ENCODE peak calls at places on chromosomes 16 and 17, in four cellular contexts. One of them, this sample, is unnamed.

GRCh38 chr16:89733792-89734191 is 12.5 kb downstream of the ZNF276 start:
- DNase-seq in PC-3: no peak
- DNase-seq in brain microvascular endothelial cell: no peak
- DNase-seq in fibroblast of pulmonary artery: no peak
- DNase-seq in this sample: no peak

GRCh38 chr17:41329279-41329925 is 13.9 kb upstream of the KRTAP17-1 start:
- DNase-seq in brain microvascular endothelial cell: peak; percentile 55
- DNase-seq in fibroblast of pulmonary artery: peak; percentile 47
- DNase-seq in PC-3: peak; percentile 69
- DNase-seq in this sample: peak; percentile 72

GRCh38 chr16:84475643-84476240 is 28.7 kb downstream of the MEAK7 start:
- DNase-seq in brain microvascular endothelial cell: no peak
- DNase-seq in fibroblast of pulmonary artery: no peak
- DNase-seq in PC-3: peak; percentile 5
- DNase-seq in this sample: no peak

GRCh38 chr17:41785876-41786226 is 660 bp downstream of the JUP start:
- DNase-seq in PC-3: peak; percentile 77
- DNase-seq in brain microvascular endothelial cell: no peak
- DNase-seq in fibroblast of pulmonary artery: peak; percentile 53
- DNase-seq in this sample: peak; percentile 91

GRCh38 chr16:1818873-1819525 is 7.6 kb downstream of the HAGH start:
- DNase-seq in brain microvascular endothelial cell: no peak
- DNase-seq in PC-3: no peak
- DNase-seq in fibroblast of pulmonary artery: no peak
- DNase-seq in this sample: no peak

GRCh38 chr17:3536736-3537135 is 20.9 kb downstream of the TRPV3 start:
- DNase-seq in PC-3: no peak
- DNase-seq in brain microvascular endothelial cell: no peak
- DNase-seq in fibroblast of pulmonary artery: no peak
- DNase-seq in this sample: no peak

GRCh38 chr16:84735846-84736586 is 36.2 kb downstream of the USP10 start:
- DNase-seq in fibroblast of pulmonary artery: peak; percentile 41
- DNase-seq in brain microvascular endothelial cell: no peak
- DNase-seq in PC-3: peak; percentile 45
- DNase-seq in this sample: no peak

GRCh38 chr17:28384281-28385036 is 13.0 kb downstream of the SARM1 start:
- DNase-seq in brain microvascular endothelial cell: no peak
- DNase-seq in PC-3: peak; percentile 66
- DNase-seq in fibroblast of pulmonary artery: no peak
- DNase-seq in this sample: no peak

GRCh38 chr17:46800573-46800972 is 17.9 kb downstream of the WNT3 start:
- DNase-seq in fibroblast of pulmonary artery: no peak
- DNase-seq in brain microvascular endothelial cell: no peak
- DNase-seq in PC-3: no peak
- DNase-seq in this sample: no peak

GRCh38 chr16:14356064-14356463 is 274.0 kb downstream of the PARN start:
- DNase-seq in PC-3: no peak
- DNase-seq in fibroblast of pulmonary artery: no peak
- DNase-seq in brain microvascular endothelial cell: no peak
- DNase-seq in this sample: no peak

GRCh38 chr16:71311553-71312158 is 22.5 kb upstream of the CMTR2 start:
- DNase-seq in fibroblast of pulmonary artery: peak; percentile 14
- DNase-seq in brain microvascular endothelial cell: no peak
- DNase-seq in PC-3: peak; percentile 17
- DNase-seq in this sample: peak; percentile 18

GRCh38 chr16:57825298-57826039 is 23.2 kb upstream of the KIFC3 start:
- DNase-seq in brain microvascular endothelial cell: no peak
- DNase-seq in fibroblast of pulmonary artery: no peak
- DNase-seq in PC-3: no peak
- DNase-seq in this sample: no peak

GRCh38 chr17:40452074-40452787 is 9.0 kb downstream of the IGFBP4 start:
- DNase-seq in brain microvascular endothelial cell: peak; percentile 79
- DNase-seq in fibroblast of pulmonary artery: peak; percentile 93
- DNase-seq in PC-3: no peak
- DNase-seq in this sample: no peak

GRCh38 chr16:2385441-2385840 is 43.8 kb upstream of the CCNF start:
- DNase-seq in PC-3: peak; percentile 64
- DNase-seq in brain microvascular endothelial cell: no peak
- DNase-seq in fibroblast of pulmonary artery: no peak
- DNase-seq in this sample: peak; percentile 86

GRCh38 chr16:81755915-81756644 is 23.0 kb upstream of the PLCG2 start:
- DNase-seq in PC-3: no peak
- DNase-seq in brain microvascular endothelial cell: no peak
- DNase-seq in fibroblast of pulmonary artery: peak; percentile 50
- DNase-seq in this sample: no peak

GRCh38 chr17:34436607-34437006 is 73.6 kb upstream of the CCL1 start:
- DNase-seq in PC-3: no peak
- DNase-seq in fibroblast of pulmonary artery: no peak
- DNase-seq in brain microvascular endothelial cell: no peak
- DNase-seq in this sample: no peak

GRCh38 chr16:68367034-68367433 is 56.2 kb downstream of the PRMT7 start:
- DNase-seq in brain microvascular endothelial cell: peak; percentile 33
- DNase-seq in fibroblast of pulmonary artery: peak; percentile 41
- DNase-seq in PC-3: peak; percentile 35
- DNase-seq in this sample: peak; percentile 55

GRCh38 chr17:81322271-81323082 is 27.4 kb upstream of the SLC38A10 start:
- DNase-seq in fibroblast of pulmonary artery: no peak
- DNase-seq in PC-3: peak; percentile 36
- DNase-seq in brain microvascular endothelial cell: no peak
- DNase-seq in this sample: peak; percentile 26
- TF ChIP-seq CTCF in fibroblast of pulmonary artery: peak; percentile 18
- TF ChIP-seq CTCF in PC-3: peak; percentile 57
- TF ChIP-seq CTCF in brain microvascular endothelial cell: peak; percentile 53
- TF ChIP-seq CTCF in this sample: peak; percentile 6

GRCh38 chr17:54494731-54495715 is 405.6 kb upstream of the TOM1L1 start:
- DNase-seq in PC-3: no peak
- DNase-seq in fibroblast of pulmonary artery: no peak
- DNase-seq in brain microvascular endothelial cell: no peak
- DNase-seq in this sample: no peak
- H3K4me3 ChIP-seq in PC-3: no peak overlapping the region
- H3K4me3 ChIP-seq in fibroblast of pulmonary artery: no peak overlapping the region
- H3K4me3 ChIP-seq in brain microvascular endothelial cell: no peak overlapping the region
- H3K4me3 ChIP-seq in this sample: no peak overlapping the region

GRCh38 chr16:8950580-8951077 is 13.1 kb downstream of the USP7 start:
- DNase-seq in brain microvascular endothelial cell: peak; percentile 67
- DNase-seq in PC-3: no peak
- DNase-seq in fibroblast of pulmonary artery: peak; percentile 82
- DNase-seq in this sample: no peak
- TF ChIP-seq CTCF in brain microvascular endothelial cell: no peak
- TF ChIP-seq CTCF in PC-3: no peak
- TF ChIP-seq CTCF in fibroblast of pulmonary artery: no peak
- TF ChIP-seq CTCF in this sample: no peak

GRCh38 chr16:74168445-74168844 is 128.2 kb upstream of the PSMD7 start:
- DNase-seq in fibroblast of pulmonary artery: no peak
- DNase-seq in brain microvascular endothelial cell: no peak
- DNase-seq in PC-3: no peak
- DNase-seq in this sample: no peak

DNA sequence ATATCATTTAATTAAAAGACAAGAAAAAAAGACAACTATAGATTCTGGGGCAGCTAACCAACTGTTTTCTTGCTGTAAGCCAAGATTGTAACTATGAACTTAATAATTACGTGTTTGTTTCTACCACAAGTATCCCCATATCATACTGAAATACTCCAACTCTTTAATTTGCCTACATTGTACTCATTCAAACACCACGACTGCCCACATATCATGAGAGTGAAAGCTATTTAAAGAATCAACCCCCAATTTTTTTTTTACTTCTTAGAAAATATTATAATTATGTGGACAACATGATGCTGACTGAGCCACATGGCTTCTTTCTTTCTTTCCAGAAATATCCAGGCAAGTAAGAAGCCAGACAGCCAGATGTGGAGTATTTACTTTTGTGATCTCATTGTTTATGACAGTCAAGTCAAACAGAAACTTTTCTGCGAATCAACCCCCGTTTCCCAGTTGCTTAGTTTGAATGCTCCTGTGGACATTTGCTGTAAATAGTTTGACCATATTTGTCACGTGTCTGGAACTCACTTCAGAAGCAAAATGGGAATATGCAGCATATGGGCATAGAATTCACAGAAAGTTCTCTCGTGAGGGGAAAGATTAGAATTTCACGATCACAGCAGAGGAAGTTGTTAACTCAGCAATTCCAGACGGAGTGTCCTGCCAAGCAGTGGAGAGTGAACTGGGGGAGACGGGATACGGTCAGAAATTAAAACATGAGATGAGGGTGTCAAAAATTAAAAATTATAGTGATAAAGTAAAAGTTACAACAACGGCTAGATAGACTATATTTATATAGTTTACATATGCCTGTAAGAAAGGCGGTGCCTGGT is 126.7 kb upstream of the PSMD7 start:
- DNase-seq in brain microvascular endothelial cell: peak; percentile 24
- DNase-seq in fibroblast of pulmonary artery: peak; percentile 24
- DNase-seq in PC-3: peak; percentile 2
- DNase-seq in this sample: no peak
- H3K4me3 ChIP-seq in brain microvascular endothelial cell: peak overlapping the region; percentile 35
- H3K4me3 ChIP-seq in fibroblast of pulmonary artery: peak overlapping the region; percentile 42
- H3K4me3 ChIP-seq in PC-3: no peak overlapping the region
- H3K4me3 ChIP-seq in this sample: no peak overlapping the region

GRCh38 chr16:75621170-75621477 is 2.0 kb downstream of the ADAT1 start:
- DNase-seq in brain microvascular endothelial cell: no peak
- DNase-seq in fibroblast of pulmonary artery: peak; percentile 63
- DNase-seq in PC-3: peak; percentile 39
- DNase-seq in this sample: peak; percentile 48

GRCh38 chr16:75622762-75623605 is at the start of gene ADAT1:
- DNase-seq in fibroblast of pulmonary artery: peak; percentile 98
- DNase-seq in PC-3: peak; percentile 96
- DNase-seq in brain microvascular endothelial cell: peak; percentile 98
- DNase-seq in this sample: peak; percentile 99

GRCh38 chr16:75617121-75617520 is 6.0 kb downstream of the ADAT1 start:
- DNase-seq in brain microvascular endothelial cell: no peak
- DNase-seq in fibroblast of pulmonary artery: no peak
- DNase-seq in PC-3: no peak
- DNase-seq in this sample: no peak

GRCh38 chr16:75618782-75619181 is 4.3 kb downstream of the ADAT1 start:
- DNase-seq in fibroblast of pulmonary artery: no peak
- DNase-seq in brain microvascular endothelial cell: no peak
- DNase-seq in PC-3: no peak
- DNase-seq in this sample: no peak

GRCh38 chr16:75620326-75621169 is 2.5 kb downstream of the ADAT1 start:
- DNase-seq in brain microvascular endothelial cell: no peak
- DNase-seq in fibroblast of pulmonary artery: no peak
- DNase-seq in PC-3: no peak
- DNase-seq in this sample: no peak
- TF ChIP-seq CTCF in brain microvascular endothelial cell: no peak
- TF ChIP-seq CTCF in fibroblast of pulmonary artery: no peak
- TF ChIP-seq CTCF in PC-3: no peak
- TF ChIP-seq CTCF in this sample: no peak

GRCh38 chr16:30658731-30659506 is 688 bp downstream of the FBRS start:
- DNase-seq in fibroblast of pulmonary artery: peak; percentile 98
- DNase-seq in brain microvascular endothelial cell: peak; percentile 92
- DNase-seq in PC-3: peak; percentile 94
- DNase-seq in this sample: peak; percentile 98

GRCh38 chr16:30662449-30662848 is 4.2 kb downstream of the FBRS start:
- DNase-seq in PC-3: no peak
- DNase-seq in fibroblast of pulmonary artery: no peak
- DNase-seq in brain microvascular endothelial cell: no peak
- DNase-seq in this sample: no peak

GRCh38 chr16:30663038-30663437 is 4.8 kb downstream of the FBRS start:
- DNase-seq in PC-3: no peak
- DNase-seq in fibroblast of pulmonary artery: no peak
- DNase-seq in brain microvascular endothelial cell: no peak
- DNase-seq in this sample: no peak

GRCh38 chr16:30659507-30660423 is 1.5 kb downstream of the FBRS start:
- DNase-seq in PC-3: no peak
- DNase-seq in fibroblast of pulmonary artery: no peak
- DNase-seq in brain microvascular endothelial cell: no peak
- DNase-seq in this sample: peak; percentile 42

GRCh38 chr16:30660424-30661251 is 2.4 kb downstream of the FBRS start:
- DNase-seq in PC-3: no peak
- DNase-seq in brain microvascular endothelial cell: peak; percentile 50
- DNase-seq in fibroblast of pulmonary artery: no peak
- DNase-seq in this sample: peak; percentile 49
- H3K4me3 ChIP-seq in PC-3: peak overlapping the region; percentile 94
- H3K4me3 ChIP-seq in brain microvascular endothelial cell: peak overlapping the region; percentile 89
- H3K4me3 ChIP-seq in fibroblast of pulmonary artery: peak overlapping the region; percentile 90
- H3K4me3 ChIP-seq in this sample: peak overlapping the region; percentile 90

DNA sequence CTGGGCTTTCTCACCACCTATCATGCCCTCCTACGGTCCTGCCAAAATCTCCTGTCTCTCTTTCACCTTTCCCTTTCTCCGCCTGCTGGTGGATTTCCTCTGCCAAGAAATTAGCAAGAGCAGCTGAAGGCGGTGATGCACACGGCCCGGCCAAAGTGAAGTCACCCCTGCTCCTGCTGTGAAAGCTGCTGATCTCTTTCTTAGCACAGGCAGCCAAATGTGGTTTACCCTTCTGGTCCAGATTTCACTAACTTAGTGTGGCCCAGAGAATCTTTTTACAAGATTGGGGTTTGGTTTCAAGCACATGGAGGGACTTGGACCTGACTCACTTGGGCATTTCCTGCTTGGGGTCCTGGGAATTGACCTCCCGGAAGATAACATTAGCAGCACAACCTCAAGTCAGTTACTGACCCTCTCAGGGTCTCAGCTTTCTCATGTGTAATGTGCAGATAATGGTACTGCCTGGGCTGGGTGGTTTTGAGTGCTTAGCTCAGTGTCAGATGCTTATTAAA is 155.7 kb downstream of the SOCS1 start:
- DNase-seq in brain microvascular endothelial cell: peak; percentile 99
- DNase-seq in fibroblast of pulmonary artery: peak; percentile 93
- DNase-seq in PC-3: peak; percentile 32
- DNase-seq in this sample: no peak
- TF ChIP-seq CTCF in brain microvascular endothelial cell: peak; percentile 79
- TF ChIP-seq CTCF in fibroblast of pulmonary artery: peak; percentile 61
- TF ChIP-seq CTCF in PC-3: no peak
- TF ChIP-seq CTCF in this sample: no peak